ENCODE peak calls at places on chromosomes 2 and 18, in four cellular contexts. M, V, W and N are unnamed samples.

GRCh38 chr18:53864758-53865157 is 359.7 kb downstream of the MBD2 start:
- DNase-seq in M (no peak), V (no peak), W (peak), N (no peak)

GRCh38 chr18:3256693-3257626 is 5.0 kb upstream of the MYL12B start:
- DNase-seq in M (no peak), V (no peak), W (peak), N (no peak)

GRCh38 chr2:96538487-96539214 is 2.1 kb downstream of the ARID5A start:
- DNase-seq in M (peak), V (peak), W (no peak), N (peak)

GRCh38 chr2:33240178-33240577 is 236.3 kb upstream of the RASGRP3 start:
- DNase-seq in M (no peak), V (no peak), W (peak), N (no peak)

GRCh38 chr2:101106453-101107181 is 44.6 kb downstream of the TBC1D8 start:
- DNase-seq in M (no peak), V (no peak), W (no peak), N (no peak)

GRCh38 chr18:44742741-44743311 is 62.1 kb downstream of the SETBP1 start:
- DNase-seq in M (peak), V (peak), W (peak), N (peak)

GRCh38 chr2:106642679-106643078 is 155.5 kb downstream of the CD8B2 start:
- DNase-seq in M (no peak), V (no peak), W (peak), N (no peak)

GRCh38 chr2:101418704-101419663 is 31.7 kb upstream of the CREG2 start:
- DNase-seq in M (peak), V (peak), W (peak), N (peak)

GRCh38 chr2:85705680-85706039 is 11.5 kb downstream of the GNLY start:
- DNase-seq in M (no peak), V (peak), W (peak), N (no peak)

GRCh38 chr18:48933578-48934399 is 17.0 kb downstream of the SMAD7 start:
- DNase-seq in M (peak), V (no peak), W (peak), N (no peak)

GRCh38 chr18:9435041-9435440 is 40.3 kb upstream of the RALBP1 start:
- DNase-seq in M (no peak), V (no peak), W (no peak), N (no peak)

GRCh38 chr2:3179208-3179607 is 198.4 kb downstream of the EIPR1 start:
- DNase-seq in M (no peak), V (no peak), W (no peak), N (no peak)

GRCh38 chr2:153519260-153519875 is 40.8 kb upstream of the RPRM start:
- DNase-seq in M (peak), V (peak), W (peak), N (no peak)

GRCh38 chr18:7084766-7085080 is 32.9 kb downstream of the LAMA1 start:
- DNase-seq in M (no peak), V (no peak), W (peak), N (no peak)

GRCh38 chr2:8569332-8569930 is 112.4 kb upstream of the ID2 start:
- DNase-seq in M (no peak), V (no peak), W (no peak), N (no peak)

GRCh38 chr2:239028253-239028619 is 180.4 kb downstream of the TWIST2 start:
- DNase-seq in M (no peak), V (no peak), W (no peak), N (peak)

GRCh38 chr2:190988910-190989309 is 25.1 kb downstream of the STAT1 start:
- DNase-seq in M (no peak), V (no peak), W (no peak), N (no peak)